ENCODE peak calls at places on chromosome 17, in eight cellular contexts. D, N, H, A, U, S, Q and G are unnamed samples.

GRCh38 chr17:376936-377863 is 24.6 kb upstream of the RPH3AL start:
- DNase-seq in D (no peak), N (peak; percentile 75), H (no peak), A (no peak), U (peak; percentile 22), S (no peak), Q (no peak), G (no peak)

GRCh38 chr17:80516533-80516932 is 28.1 kb upstream of the RPTOR start:
- DNase-seq in D (no peak), N (no peak), H (no peak), A (no peak), U (no peak), S (no peak), Q (no peak), G (no peak)

GRCh38 chr17:61303334-61304096 is 96.1 kb upstream of the TBX2 start:
- DNase-seq in D (no peak), N (no peak), H (no peak), A (no peak), U (peak; percentile 81), S (no peak), Q (no peak), G (no peak)

GRCh38 chr17:34412965-34413441 is 50.0 kb upstream of the CCL1 start:
- DNase-seq in D (no peak), N (no peak), H (peak; percentile 5), A (no peak), U (peak; percentile 74), S (no peak), Q (no peak), G (no peak)

GRCh38 chr17:34736611-34737010 is 157.2 kb downstream of the TMEM132E start:
- DNase-seq in D (no peak), N (no peak), H (no peak), A (no peak), U (no peak), S (no peak), Q (peak; percentile 10), G (no peak)

GRCh38 chr17:35486920-35487727 is 38.6 kb upstream of the SLFN13 start:
- DNase-seq in D (no peak), N (peak; percentile 73), H (no peak), A (no peak), U (peak; percentile 80), S (peak; percentile 38), Q (peak; percentile 27), G (peak; percentile 72)

GRCh38 chr17:55845385-55845784 is 94.5 kb downstream of the PCTP start:
- DNase-seq in D (peak; percentile 10), N (peak; percentile 70), H (no peak), A (peak; percentile 77), U (peak; percentile 36), S (peak; percentile 15), Q (peak; percentile 59), G (peak; percentile 67)

GRCh38 chr17:74005790-74006189 is 197.7 kb upstream of the RPL38 start:
- DNase-seq in D (no peak), N (no peak), H (no peak), A (no peak), U (no peak), S (no peak), Q (no peak), G (no peak)

GRCh38 chr17:68305132-68305531 is 13.8 kb downstream of the ARSG start:
- DNase-seq in D (no peak), N (no peak), H (no peak), A (no peak), U (peak; percentile 76), S (no peak), Q (no peak), G (no peak)

GRCh38 chr17:4658478-4659305 is 17.2 kb upstream of the ALOX15 start:
- DNase-seq in D (no peak), N (no peak), H (no peak), A (no peak), U (peak; percentile 94), S (no peak), Q (no peak), G (no peak)

GRCh38 chr17:7849185-7850117 is 5.4 kb upstream of the TMEM88 start:
- DNase-seq in D (no peak), N (no peak), H (no peak), A (no peak), U (no peak), S (peak; percentile 47), Q (no peak), G (no peak)

GRCh38 chr17:37683454-37683984 is 40.3 kb upstream of the DDX52 start:
- DNase-seq in D (peak; percentile 7), N (no peak), H (no peak), A (no peak), U (no peak), S (no peak), Q (no peak), G (no peak)

GRCh38 chr17:45425125-45425983 is 7.3 kb downstream of the ARHGAP27 start:
- DNase-seq in D (no peak), N (peak; percentile 76), H (peak; percentile 99), A (no peak), U (peak; percentile 72), S (no peak), Q (no peak), G (peak; percentile 54)

GRCh38 chr17:72812823-72813222 is 279.7 kb downstream of the SLC39A11 start:
- DNase-seq in D (no peak), N (no peak), H (peak; percentile 43), A (no peak), U (peak; percentile 72), S (no peak), Q (no peak), G (no peak)

GRCh38 chr17:4708436-4708835 is 2.0 kb upstream of the ARRB2 start:
- DNase-seq in D (no peak), N (no peak), H (peak; percentile 23), A (no peak), U (no peak), S (no peak), Q (no peak), G (no peak)

GRCh38 chr17:76492989-76493501 is 8.2 kb downstream of the RHBDF2 start:
- DNase-seq in D (peak; percentile 69), N (peak; percentile 83), H (no peak), A (no peak), U (peak; percentile 90), S (no peak), Q (peak; percentile 78), G (no peak)

GRCh38 chr17:81706232-81706611 is 3.1 kb downstream of the MRPL12 start:
- DNase-seq in D (no peak), N (no peak), H (no peak), A (no peak), U (no peak), S (peak; percentile 13), Q (no peak), G (no peak)

GRCh38 chr17:47829870-47830269 is 1.5 kb downstream of the MRPL10 start:
- DNase-seq in D (no peak), N (no peak), H (peak; percentile 76), A (no peak), U (no peak), S (no peak), Q (no peak), G (no peak)

GRCh38 chr17:45146166-45146565 is 2.1 kb upstream of the HEXIM1 start:
- DNase-seq in D (no peak), N (peak; percentile 45), H (no peak), A (no peak), U (no peak), S (peak; percentile 52), Q (no peak), G (peak; percentile 70)

GRCh38 chr17:51610155-51610554 is 349.8 kb downstream of the UTP18 start:
- DNase-seq in D (no peak), N (no peak), H (no peak), A (no peak), U (no peak), S (no peak), Q (no peak), G (no peak)

GRCh38 chr17:63550816-63551639 is 751 bp downstream of the DCAF7 start:
- DNase-seq in D (no peak), N (no peak), H (no peak), A (peak; percentile 43), U (peak; percentile 59), S (no peak), Q (no peak), G (no peak)

GRCh38 chr17:36816889-36817288 is 120.4 kb upstream of the LHX1 start:
- DNase-seq in D (no peak), N (no peak), H (no peak), A (no peak), U (no peak), S (no peak), Q (no peak), G (no peak)

GRCh38 chr17:67525239-67526135 is 148.4 kb downstream of the PITPNC1 start:
- DNase-seq in D (no peak), N (no peak), H (no peak), A (no peak), U (no peak), S (no peak), Q (no peak), G (no peak)

GRCh38 chr17:81053043-81053970 is 18.4 kb downstream of the BAIAP2 start:
- DNase-seq in D (no peak), N (no peak), H (no peak), A (no peak), U (no peak), S (no peak), Q (no peak), G (no peak)

GRCh38 chr17:2974347-2974746 is 89.1 kb downstream of the OR1D5 start:
- DNase-seq in D (no peak), N (no peak), H (no peak), A (no peak), U (no peak), S (no peak), Q (no peak), G (no peak)